ENCODE peak calls at places on chromosome 16, in nine cellular contexts. One of them, this sample, is unnamed.
A peak's percentile ranks its signal among the peaks of the same experiment; 100 is the strongest.

GRCh38 chr16:76946879-76947278 is 244.1 kb upstream of the MON1B start:
- DNase-seq in CD4-positive, alpha-beta memory T cell: no peak
- DNase-seq in psoas muscle: no peak
- DNase-seq in tibial artery: no peak
- DNase-seq in stomach: no peak
- DNase-seq in GM23248: peak; percentile 56
- DNase-seq in neural progenitor cell: no peak
- DNase-seq in suprapubic skin: no peak
- DNase-seq in lung: no peak
- DNase-seq in this sample: no peak

GRCh38 chr16:88553739-88554138 is 16.5 kb upstream of the ZC3H18 start:
- DNase-seq in CD4-positive, alpha-beta memory T cell: no peak
- DNase-seq in psoas muscle: no peak
- DNase-seq in tibial artery: no peak
- DNase-seq in stomach: no peak
- DNase-seq in GM23248: no peak
- DNase-seq in neural progenitor cell: no peak
- DNase-seq in suprapubic skin: no peak
- DNase-seq in lung: no peak
- DNase-seq in this sample: no peak

GRCh38 chr16:11329891-11330290 is 15.4 kb upstream of the RMI2 start:
- DNase-seq in CD4-positive, alpha-beta memory T cell: no peak
- DNase-seq in psoas muscle: no peak
- DNase-seq in tibial artery: no peak
- DNase-seq in stomach: no peak
- DNase-seq in GM23248: no peak
- DNase-seq in neural progenitor cell: no peak
- DNase-seq in suprapubic skin: no peak
- DNase-seq in lung: no peak
- DNase-seq in this sample: peak; percentile 54

GRCh38 chr16:67029249-67030096 is 524 bp downstream of the CBFB start:
- DNase-seq in CD4-positive, alpha-beta memory T cell: peak; percentile 63
- DNase-seq in psoas muscle: peak; percentile 68
- DNase-seq in tibial artery: peak; percentile 82
- DNase-seq in stomach: peak; percentile 66
- DNase-seq in GM23248: peak; percentile 89
- DNase-seq in neural progenitor cell: peak; percentile 68
- DNase-seq in suprapubic skin: peak; percentile 83
- DNase-seq in lung: peak; percentile 58
- DNase-seq in this sample: peak; percentile 47

GRCh38 chr16:1002399-1003161 is 21.0 kb downstream of the SOX8 start:
- DNase-seq in CD4-positive, alpha-beta memory T cell: no peak
- DNase-seq in psoas muscle: peak; percentile 63
- DNase-seq in tibial artery: no peak
- DNase-seq in stomach: peak; percentile 63
- DNase-seq in GM23248: peak; percentile 86
- DNase-seq in neural progenitor cell: no peak
- DNase-seq in suprapubic skin: no peak
- DNase-seq in lung: no peak
- DNase-seq in this sample: peak; percentile 89

GRCh38 chr16:49189286-49189685 is 92.4 kb downstream of the CBLN1 start:
- DNase-seq in CD4-positive, alpha-beta memory T cell: no peak
- DNase-seq in psoas muscle: no peak
- DNase-seq in tibial artery: no peak
- DNase-seq in stomach: no peak
- DNase-seq in GM23248: no peak
- DNase-seq in neural progenitor cell: no peak
- DNase-seq in suprapubic skin: no peak
- DNase-seq in lung: no peak
- DNase-seq in this sample: no peak

GRCh38 chr16:12794486-12795399 is 8.9 kb downstream of the CPPED1 start:
- DNase-seq in CD4-positive, alpha-beta memory T cell: no peak
- DNase-seq in psoas muscle: peak; percentile 32
- DNase-seq in tibial artery: no peak
- DNase-seq in stomach: no peak
- DNase-seq in GM23248: peak; percentile 24
- DNase-seq in neural progenitor cell: no peak
- DNase-seq in suprapubic skin: no peak
- DNase-seq in lung: no peak
- DNase-seq in this sample: no peak

GRCh38 chr16:30527635-30528178 is 1.3 kb upstream of the ZNF768 start:
- DNase-seq in CD4-positive, alpha-beta memory T cell: no peak
- DNase-seq in psoas muscle: no peak
- DNase-seq in tibial artery: no peak
- DNase-seq in stomach: peak; percentile 36
- DNase-seq in GM23248: peak; percentile 50
- DNase-seq in neural progenitor cell: no peak
- DNase-seq in suprapubic skin: peak; percentile 76
- DNase-seq in lung: no peak
- DNase-seq in this sample: no peak

GRCh38 chr16:86297391-86297790 is 212.9 kb upstream of the FOXF1 start:
- DNase-seq in CD4-positive, alpha-beta memory T cell: no peak
- DNase-seq in psoas muscle: no peak
- DNase-seq in tibial artery: no peak
- DNase-seq in stomach: no peak
- DNase-seq in GM23248: peak; percentile 46
- DNase-seq in neural progenitor cell: no peak
- DNase-seq in suprapubic skin: no peak
- DNase-seq in lung: no peak
- DNase-seq in this sample: no peak

GRCh38 chr16:58384437-58385055 is 7.7 kb upstream of the GINS3 start:
- DNase-seq in CD4-positive, alpha-beta memory T cell: no peak
- DNase-seq in psoas muscle: no peak
- DNase-seq in tibial artery: no peak
- DNase-seq in stomach: no peak
- DNase-seq in GM23248: no peak
- DNase-seq in neural progenitor cell: no peak
- DNase-seq in suprapubic skin: no peak
- DNase-seq in lung: no peak
- DNase-seq in this sample: no peak

GRCh38 chr16:49858200-49859129 is 2.6 kb upstream of the ZNF423 start:
- DNase-seq in CD4-positive, alpha-beta memory T cell: no peak
- DNase-seq in psoas muscle: peak; percentile 72
- DNase-seq in tibial artery: peak; percentile 86
- DNase-seq in stomach: no peak
- DNase-seq in GM23248: peak; percentile 51
- DNase-seq in neural progenitor cell: peak; percentile 71
- DNase-seq in suprapubic skin: no peak
- DNase-seq in lung: peak; percentile 37
- DNase-seq in this sample: peak; percentile 71

GRCh38 chr16:74606521-74607309 is at the start of gene GLG1:
- DNase-seq in CD4-positive, alpha-beta memory T cell: peak; percentile 91
- DNase-seq in psoas muscle: peak; percentile 92
- DNase-seq in tibial artery: peak; percentile 94
- DNase-seq in stomach: peak; percentile 93
- DNase-seq in GM23248: peak; percentile 98
- DNase-seq in neural progenitor cell: peak; percentile 97
- DNase-seq in suprapubic skin: peak; percentile 93
- DNase-seq in lung: peak; percentile 91
- DNase-seq in this sample: peak; percentile 81

GRCh38 chr16:70689970-70690905 is 4.4 kb upstream of the MTSS2 start:
- DNase-seq in CD4-positive, alpha-beta memory T cell: no peak
- DNase-seq in psoas muscle: peak; percentile 40
- DNase-seq in tibial artery: peak; percentile 66
- DNase-seq in stomach: no peak
- DNase-seq in GM23248: no peak
- DNase-seq in neural progenitor cell: no peak
- DNase-seq in suprapubic skin: no peak
- DNase-seq in lung: no peak
- DNase-seq in this sample: peak; percentile 87

GRCh38 chr16:69906838-69907301 is 44.3 kb upstream of the CLEC18A start:
- DNase-seq in CD4-positive, alpha-beta memory T cell: no peak
- DNase-seq in psoas muscle: no peak
- DNase-seq in tibial artery: no peak
- DNase-seq in stomach: no peak
- DNase-seq in GM23248: peak; percentile 74
- DNase-seq in neural progenitor cell: no peak
- DNase-seq in suprapubic skin: no peak
- DNase-seq in lung: no peak
- DNase-seq in this sample: no peak

GRCh38 chr16:51813609-51814008 is 662.5 kb upstream of the SALL1 start:
- DNase-seq in CD4-positive, alpha-beta memory T cell: no peak
- DNase-seq in psoas muscle: no peak
- DNase-seq in tibial artery: no peak
- DNase-seq in stomach: no peak
- DNase-seq in GM23248: no peak
- DNase-seq in neural progenitor cell: peak; percentile 59
- DNase-seq in suprapubic skin: no peak
- DNase-seq in lung: no peak
- DNase-seq in this sample: peak; percentile 23

GRCh38 chr16:54051821-54052220 is 234.8 kb downstream of the IRX3 start:
- DNase-seq in CD4-positive, alpha-beta memory T cell: no peak
- DNase-seq in psoas muscle: no peak
- DNase-seq in tibial artery: no peak
- DNase-seq in stomach: no peak
- DNase-seq in GM23248: no peak
- DNase-seq in neural progenitor cell: no peak
- DNase-seq in suprapubic skin: no peak
- DNase-seq in lung: no peak
- DNase-seq in this sample: no peak

GRCh38 chr16:57262841-57263584 is 18.0 kb downstream of the ARL2BP start:
- DNase-seq in CD4-positive, alpha-beta memory T cell: no peak
- DNase-seq in psoas muscle: no peak
- DNase-seq in tibial artery: peak; percentile 55
- DNase-seq in stomach: peak; percentile 59
- DNase-seq in GM23248: no peak
- DNase-seq in neural progenitor cell: no peak
- DNase-seq in suprapubic skin: peak; percentile 48
- DNase-seq in lung: no peak
- DNase-seq in this sample: peak; percentile 32
- H3K27ac ChIP-seq in CD4-positive, alpha-beta memory T cell: no peak overlapping the region
- H3K27ac ChIP-seq in psoas muscle: no peak overlapping the region
- H3K27ac ChIP-seq in tibial artery: no peak overlapping the region
- H3K27ac ChIP-seq in stomach: peak overlapping the region; percentile 92
- H3K27ac ChIP-seq in GM23248: no peak overlapping the region
- H3K27ac ChIP-seq in neural progenitor cell: no peak overlapping the region
- H3K27ac ChIP-seq in suprapubic skin: peak overlapping the region; percentile 85
- H3K27ac ChIP-seq in lung: no peak overlapping the region
- H3K27ac ChIP-seq in this sample: no peak overlapping the region

GRCh38 chr16:80586476-80586875 is 45.7 kb downstream of the DYNLRB2 start:
- DNase-seq in CD4-positive, alpha-beta memory T cell: no peak
- DNase-seq in psoas muscle: no peak
- DNase-seq in tibial artery: no peak
- DNase-seq in stomach: no peak
- DNase-seq in GM23248: peak; percentile 48
- DNase-seq in neural progenitor cell: no peak
- DNase-seq in suprapubic skin: no peak
- DNase-seq in lung: no peak
- DNase-seq in this sample: no peak
- H3K4me3 ChIP-seq in CD4-positive, alpha-beta memory T cell: no peak overlapping the region
- H3K4me3 ChIP-seq in psoas muscle: no peak overlapping the region
- H3K4me3 ChIP-seq in tibial artery: no peak overlapping the region
- H3K4me3 ChIP-seq in stomach: no peak overlapping the region
- H3K4me3 ChIP-seq in GM23248: no peak overlapping the region
- H3K4me3 ChIP-seq in neural progenitor cell: no peak overlapping the region
- H3K4me3 ChIP-seq in suprapubic skin: no peak overlapping the region
- H3K4me3 ChIP-seq in lung: no peak overlapping the region
- H3K4me3 ChIP-seq in this sample: no peak overlapping the region

GRCh38 chr16:15970202-15970601 is 20.8 kb downstream of the ABCC1 start:
- DNase-seq in CD4-positive, alpha-beta memory T cell: no peak
- DNase-seq in psoas muscle: no peak
- DNase-seq in tibial artery: no peak
- DNase-seq in stomach: no peak
- DNase-seq in GM23248: no peak
- DNase-seq in neural progenitor cell: peak; percentile 41
- DNase-seq in suprapubic skin: no peak
- DNase-seq in lung: no peak
- DNase-seq in this sample: peak; percentile 13

GRCh38 chr16:15967223-15967546 is 17.8 kb downstream of the ABCC1 start:
- DNase-seq in CD4-positive, alpha-beta memory T cell: no peak
- DNase-seq in psoas muscle: no peak
- DNase-seq in tibial artery: no peak
- DNase-seq in stomach: no peak
- DNase-seq in GM23248: peak; percentile 40
- DNase-seq in neural progenitor cell: no peak
- DNase-seq in suprapubic skin: no peak
- DNase-seq in lung: no peak
- DNase-seq in this sample: no peak

GRCh38 chr16:15967655-15968315 is 18.4 kb downstream of the ABCC1 start:
- DNase-seq in CD4-positive, alpha-beta memory T cell: no peak
- DNase-seq in psoas muscle: no peak
- DNase-seq in tibial artery: no peak
- DNase-seq in stomach: no peak
- DNase-seq in GM23248: no peak
- DNase-seq in neural progenitor cell: no peak
- DNase-seq in suprapubic skin: no peak
- DNase-seq in lung: no peak
- DNase-seq in this sample: no peak

GRCh38 chr16:15963307-15963910 is 14.0 kb downstream of the ABCC1 start:
- DNase-seq in CD4-positive, alpha-beta memory T cell: no peak
- DNase-seq in psoas muscle: no peak
- DNase-seq in tibial artery: peak; percentile 85
- DNase-seq in stomach: no peak
- DNase-seq in GM23248: no peak
- DNase-seq in neural progenitor cell: no peak
- DNase-seq in suprapubic skin: no peak
- DNase-seq in lung: no peak
- DNase-seq in this sample: no peak

DNA sequence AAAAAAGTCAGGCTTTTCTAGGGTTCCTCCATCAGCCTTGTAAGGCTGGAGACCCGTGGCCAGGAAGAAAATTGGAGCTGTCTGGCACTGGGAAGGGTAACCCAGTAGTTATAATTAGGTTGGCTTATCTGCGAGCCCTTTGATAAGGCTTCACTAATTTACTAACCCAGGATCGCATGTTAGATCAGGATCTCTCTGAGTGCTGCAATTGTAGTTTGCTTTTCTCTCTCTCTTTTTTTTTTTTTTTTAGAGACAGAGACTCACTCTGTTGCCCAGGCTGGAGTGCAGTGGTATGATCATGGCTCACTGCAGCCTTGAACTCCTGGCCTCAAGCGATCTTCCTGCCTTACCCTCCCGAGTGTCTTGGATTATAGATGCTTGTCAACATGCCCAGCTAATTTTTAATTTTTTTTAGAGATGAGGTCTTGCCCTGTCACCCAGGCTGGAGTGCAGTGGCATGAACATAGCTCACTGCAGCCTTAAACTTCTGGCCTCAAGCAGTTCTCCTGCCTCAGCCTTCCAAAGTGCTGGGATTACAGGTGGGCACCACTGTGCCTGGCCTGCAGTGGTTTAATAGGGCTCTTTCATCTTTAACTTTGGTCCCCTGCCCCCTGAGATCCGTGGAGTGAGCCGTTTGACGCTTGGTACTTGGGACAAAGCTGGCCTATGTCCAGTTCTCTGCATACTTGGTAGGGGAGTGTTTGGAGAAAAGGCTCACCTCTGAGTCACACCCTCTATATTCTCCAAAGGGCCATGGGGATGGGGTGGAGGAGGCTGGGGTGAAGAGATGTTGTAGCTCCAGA is 17.2 kb downstream of the ABCC1 start:
- DNase-seq in CD4-positive, alpha-beta memory T cell: no peak
- DNase-seq in psoas muscle: no peak
- DNase-seq in tibial artery: no peak
- DNase-seq in stomach: no peak
- DNase-seq in GM23248: peak; percentile 91
- DNase-seq in neural progenitor cell: no peak
- DNase-seq in suprapubic skin: no peak
- DNase-seq in lung: peak; percentile 51
- DNase-seq in this sample: peak; percentile 14
- H3K27ac ChIP-seq in CD4-positive, alpha-beta memory T cell: no peak overlapping the region
- H3K27ac ChIP-seq in psoas muscle: peak overlapping the region; percentile 7
- H3K27ac ChIP-seq in tibial artery: peak overlapping the region; percentile 0
- H3K27ac ChIP-seq in stomach: peak overlapping the region; percentile 32
- H3K27ac ChIP-seq in GM23248: peak overlapping the region; percentile 62
- H3K27ac ChIP-seq in neural progenitor cell: no peak overlapping the region
- H3K27ac ChIP-seq in suprapubic skin: no peak overlapping the region
- H3K27ac ChIP-seq in lung: no peak overlapping the region
- H3K27ac ChIP-seq in this sample: no peak overlapping the region

GRCh38 chr16:78608305-78608776 is 508.9 kb downstream of the WWOX start:
- DNase-seq in CD4-positive, alpha-beta memory T cell: no peak
- DNase-seq in psoas muscle: no peak
- DNase-seq in tibial artery: no peak
- DNase-seq in stomach: no peak
- DNase-seq in GM23248: no peak
- DNase-seq in neural progenitor cell: no peak
- DNase-seq in suprapubic skin: no peak
- DNase-seq in lung: no peak
- DNase-seq in this sample: peak; percentile 22
- H3K4me3 ChIP-seq in CD4-positive, alpha-beta memory T cell: no peak overlapping the region
- H3K4me3 ChIP-seq in psoas muscle: no peak overlapping the region
- H3K4me3 ChIP-seq in tibial artery: no peak overlapping the region
- H3K4me3 ChIP-seq in stomach: peak overlapping the region; percentile 24
- H3K4me3 ChIP-seq in GM23248: no peak overlapping the region
- H3K4me3 ChIP-seq in neural progenitor cell: no peak overlapping the region
- H3K4me3 ChIP-seq in suprapubic skin: no peak overlapping the region
- H3K4me3 ChIP-seq in lung: no peak overlapping the region
- H3K4me3 ChIP-seq in this sample: peak overlapping the region; percentile 18

This sample was measured in SJCRH30.